ENCODE peak calls at places on chromosomes 5 and 9, in eight cellular contexts. A, T, I, J, P, D, N and L are unnamed samples.

GRCh38 chr9:24765025-24765756 is 219.5 kb upstream of the IZUMO3 start:
- DNase-seq in A (no peak), T (no peak), I (no peak), J (no peak), P (no peak), D (no peak), N (no peak), L (peak; percentile 56)

GRCh38 chr9:85876628-85877027 is 64.3 kb upstream of the NAA35 start:
- DNase-seq in A (no peak), T (no peak), I (no peak), J (no peak), P (no peak), D (no peak), N (no peak), L (no peak)

GRCh38 chr9:131657890-131658752 is 81.8 kb downstream of the RAPGEF1 start:
- DNase-seq in A (no peak), T (no peak), I (no peak), J (peak; percentile 67), P (no peak), D (no peak), N (no peak), L (no peak)

GRCh38 chr9:14343948-14344547 is 30.1 kb upstream of the NFIB start:
- DNase-seq in A (no peak), T (peak; percentile 60), I (no peak), J (peak; percentile 33), P (no peak), D (peak; percentile 76), N (no peak), L (peak; percentile 74)

GRCh38 chr5:139905401-139905800 is 109.8 kb downstream of the PSD2 start:
- DNase-seq in A (no peak), T (no peak), I (no peak), J (no peak), P (no peak), D (no peak), N (no peak), L (no peak)

GRCh38 chr5:79511945-79512493 is 1.9 kb downstream of the HOMER1 start:
- DNase-seq in A (no peak), T (no peak), I (no peak), J (no peak), P (no peak), D (peak; percentile 46), N (no peak), L (no peak)

GRCh38 chr9:136026266-136026942 is 65.2 kb upstream of the UBAC1 start:
- DNase-seq in A (no peak), T (no peak), I (no peak), J (no peak), P (no peak), D (no peak), N (no peak), L (no peak)

GRCh38 chr5:33842456-33842855 is 49.3 kb downstream of the ADAMTS12 start:
- DNase-seq in A (no peak), T (no peak), I (no peak), J (no peak), P (no peak), D (no peak), N (no peak), L (no peak)

GRCh38 chr9:98357921-98358535 is 102.6 kb upstream of the TBC1D2 start:
- DNase-seq in A (no peak), T (no peak), I (no peak), J (peak; percentile 20), P (no peak), D (no peak), N (no peak), L (no peak)

GRCh38 chr9:21155501-21155900 is 11.0 kb downstream of the IFNA21 start:
- DNase-seq in A (no peak), T (no peak), I (no peak), J (no peak), P (no peak), D (no peak), N (no peak), L (no peak)

GRCh38 chr5:176469293-176469692 is 21.1 kb downstream of the FAF2 start:
- DNase-seq in A (peak; percentile 60), T (no peak), I (no peak), J (no peak), P (no peak), D (no peak), N (no peak), L (no peak)

GRCh38 chr5:2515180-2515809 is 236.2 kb downstream of the IRX2 start:
- DNase-seq in A (no peak), T (no peak), I (no peak), J (no peak), P (no peak), D (peak; percentile 56), N (no peak), L (no peak)

GRCh38 chr5:10639846-10640368 is 76.0 kb downstream of the ANKRD33B start:
- DNase-seq in A (no peak), T (no peak), I (no peak), J (no peak), P (no peak), D (no peak), N (no peak), L (no peak)

GRCh38 chr9:116796669-116797068 is 109.6 kb downstream of the TRIM32 start:
- DNase-seq in A (no peak), T (no peak), I (no peak), J (no peak), P (no peak), D (no peak), N (no peak), L (no peak)

GRCh38 chr9:125412166-125412565 is 150.5 kb downstream of the GAPVD1 start:
- DNase-seq in A (no peak), T (no peak), I (no peak), J (no peak), P (no peak), D (no peak), N (no peak), L (no peak)

GRCh38 chr5:149671544-149671943 is 58.6 kb upstream of the PPARGC1B start:
- DNase-seq in A (peak; percentile 51), T (no peak), I (no peak), J (peak; percentile 38), P (no peak), D (no peak), N (peak; percentile 75), L (no peak)

GRCh38 chr5:102649731-102650130 is 105.4 kb upstream of the PAM start:
- DNase-seq in A (no peak), T (no peak), I (no peak), J (no peak), P (no peak), D (no peak), N (no peak), L (no peak)

GRCh38 chr9:26260238-26260637 is 582.0 kb upstream of the TUSC1 start:
- DNase-seq in A (no peak), T (no peak), I (no peak), J (peak; percentile 53), P (no peak), D (no peak), N (no peak), L (no peak)

GRCh38 chr9:136686794-136687711 is at the start of gene AGPAT2:
- DNase-seq in A (peak; percentile 95), T (peak; percentile 89), I (peak; percentile 55), J (peak; percentile 70), P (peak; percentile 75), D (peak; percentile 68), N (peak; percentile 91), L (peak; percentile 89)

GRCh38 chr9:136665111-136665703 is 2.5 kb downstream of the EGFL7 start:
- DNase-seq in A (no peak), T (no peak), I (no peak), J (no peak), P (peak; percentile 49), D (peak; percentile 76), N (no peak), L (no peak)

DNA sequence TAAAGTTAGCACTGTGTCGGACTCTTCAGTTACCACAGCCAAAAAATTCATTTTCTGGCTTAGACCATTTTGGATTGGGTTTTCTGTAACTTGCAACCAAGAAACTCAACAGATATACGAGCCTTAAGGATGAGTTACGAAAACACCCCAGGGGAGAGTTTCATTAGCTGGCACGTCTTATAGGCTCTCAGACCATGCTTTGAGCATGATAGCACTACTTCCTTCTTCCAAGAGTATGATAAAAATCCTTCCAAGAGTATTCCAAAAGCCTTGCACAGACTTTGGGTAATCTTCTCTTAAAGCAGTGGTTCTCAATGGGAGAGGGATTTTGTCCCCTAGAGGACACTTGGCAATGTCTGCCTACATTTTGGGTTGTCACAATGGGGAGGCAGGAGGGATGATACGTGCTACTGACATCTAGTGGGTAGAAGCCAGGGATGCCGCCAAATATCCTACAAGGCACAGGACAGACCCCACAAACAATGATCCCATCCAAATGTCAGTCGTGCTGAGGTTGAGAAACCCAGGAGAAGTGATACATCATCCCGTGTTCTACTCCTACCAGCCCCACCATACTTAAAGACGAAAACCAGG is 64.8 kb downstream of the SMIM23 start:
- DNase-seq in A (no peak), T (no peak), I (no peak), J (peak; percentile 45), P (peak; percentile 30), D (peak; percentile 85), N (no peak), L (no peak)
- TF ChIP-seq CTCF in A (peak; percentile 26), T (peak; percentile 32), I (no peak), J (peak; percentile 53), P (peak; percentile 34), D (peak; percentile 75), N (no peak), L (peak; percentile 36)

GRCh38 chr9:134759913-134760312 is 118.3 kb downstream of the COL5A1 start:
- DNase-seq in A (no peak), T (no peak), I (no peak), J (no peak), P (no peak), D (no peak), N (no peak), L (no peak)
- H3K4me1 ChIP-seq in A (no peaks in the 10 kb centered on the region), T (no peaks in the 10 kb centered on the region), I (no peaks in the 10 kb centered on the region), J (no peaks in the 10 kb centered on the region), P (no peaks in the 10 kb centered on the region), D (no peaks in the 10 kb centered on the region), N (no peaks in the 10 kb centered on the region), L (no peaks in the 10 kb centered on the region)

GRCh38 chr5:169268019-169268418 is 32.9 kb downstream of the SLIT3 start:
- DNase-seq in A (no peak), T (no peak), I (no peak), J (no peak), P (no peak), D (no peak), N (no peak), L (no peak)

GRCh38 chr5:169272111-169272510 is 28.8 kb downstream of the SLIT3 start:
- DNase-seq in A (no peak), T (no peak), I (no peak), J (no peak), P (no peak), D (no peak), N (no peak), L (no peak)

GRCh38 chr5:169272731-169273401 is 28.1 kb downstream of the SLIT3 start:
- DNase-seq in A (no peak), T (no peak), I (no peak), J (no peak), P (no peak), D (peak; percentile 63), N (no peak), L (no peak)

GRCh38 chr5:169273451-169273850 is 27.5 kb downstream of the SLIT3 start:
- DNase-seq in A (no peak), T (no peak), I (no peak), J (no peak), P (no peak), D (no peak), N (no peak), L (no peak)

GRCh38 chr5:169270827-169271226 is 30.1 kb downstream of the SLIT3 start:
- DNase-seq in A (no peak), T (no peak), I (no peak), J (peak; percentile 26), P (no peak), D (no peak), N (no peak), L (no peak)
- TF ChIP-seq CTCF in A (no peak), T (no peak), I (no peak), J (peak; percentile 26), P (no peak), D (no peak), N (no peak), L (no peak)

GRCh38 chr9:127011772-127012171 is 97.2 kb downstream of the RALGPS1 start:
- DNase-seq in A (no peak), T (no peak), I (no peak), J (peak; percentile 55), P (no peak), D (no peak), N (no peak), L (no peak)
- H3K4me1 ChIP-seq in A (no peaks in the 10 kb centered on the region), T (peaks cover 20% of the 10 kb centered on the region), I (no peaks in the 10 kb centered on the region), J (peaks cover 15% of the 10 kb centered on the region), P (no peaks in the 10 kb centered on the region), D (peaks cover 12% of the 10 kb centered on the region), N (peaks cover 5% of the 10 kb centered on the region), L (peaks cover 10% of the 10 kb centered on the region)